ENCODE peak calls at places on chromosomes 3 and 15, in seven cellular contexts. H, G, I, C, E, M and N are unnamed samples.

GRCh38 chr3:180215866-180216265 is 179.1 kb upstream of the PEX5L start:
- DNase-seq in I (no peak), E (no peak), M (no peak), G (no peak), C (no peak), H (no peak), N (no peak)

GRCh38 chr3:51975857-51976549 is 1.1 kb downstream of the ABHD14A start:
- DNase-seq in H (peak; percentile 66), E (peak; percentile 50), I (no peak), C (peak; percentile 89), M (no peak), G (peak; percentile 80), N (no peak)

GRCh38 chr15:58748040-58748786 is 1.3 kb downstream of the ADAM10 start:
- DNase-seq in G (no peak), I (no peak), E (no peak), M (no peak), H (no peak), C (no peak), N (no peak)

GRCh38 chr3:127717357-127718243 is 44.8 kb downstream of the ABTB1 start:
- DNase-seq in E (no peak), H (no peak), I (no peak), G (no peak), M (no peak), C (no peak), N (no peak)

GRCh38 chr3:42591811-42592210 is 1.2 kb downstream of the SS18L2 start:
- DNase-seq in E (no peak), I (no peak), G (no peak), C (no peak), M (no peak), H (no peak), N (no peak)

GRCh38 chr15:66729339-66729951 is 27.4 kb downstream of the SMAD6 start:
- DNase-seq in M (no peak), E (no peak), I (no peak), C (no peak), G (no peak), H (no peak), N (no peak)

GRCh38 chr15:78243491-78243941 is 9.2 kb upstream of the ACSBG1 start:
- DNase-seq in M (no peak), E (no peak), G (peak; percentile 72), C (peak; percentile 66), H (no peak), I (no peak), N (peak; percentile 51)

GRCh38 chr15:26630857-26631256 is 142.0 kb downstream of the GABRB3 start:
- DNase-seq in I (no peak), H (no peak), G (no peak), M (no peak), C (no peak), E (no peak), N (no peak)

GRCh38 chr3:14295777-14296176 is 106.6 kb upstream of the SLC6A6 start:
- DNase-seq in M (no peak), C (no peak), E (no peak), G (no peak), H (no peak), I (no peak), N (no peak)

GRCh38 chr3:23489338-23490158 is 286.4 kb downstream of the UBE2E2 start:
- DNase-seq in I (no peak), E (no peak), M (no peak), C (no peak), H (no peak), G (no peak), N (no peak)

GRCh38 chr3:45665101-45665572 is 24.1 kb upstream of the SACM1L start:
- DNase-seq in I (peak; percentile 68), E (peak; percentile 71), G (no peak), H (peak; percentile 78), M (peak; percentile 25), C (peak; percentile 56), N (no peak)

GRCh38 chr3:4642611-4643010 is 149.5 kb downstream of the ITPR1 start:
- DNase-seq in H (no peak), M (no peak), E (no peak), I (no peak), C (no peak), G (no peak), N (no peak)

GRCh38 chr15:85276508-85276907 is 103.9 kb upstream of the AKAP13 start:
- DNase-seq in M (no peak), G (no peak), E (no peak), C (no peak), I (no peak), H (no peak), N (no peak)

GRCh38 chr15:27043770-27044169 is 72.8 kb downstream of the GABRG3 start:
- DNase-seq in G (no peak), C (no peak), E (no peak), I (no peak), H (no peak), M (no peak), N (no peak)

GRCh38 chr3:42572278-42572677 is 9.5 kb downstream of the SEC22C start:
- DNase-seq in I (peak; percentile 41), C (peak; percentile 58), M (no peak), E (peak; percentile 62), H (peak; percentile 37), G (peak; percentile 74), N (no peak)

GRCh38 chr15:95760508-95760907 is 570.0 kb upstream of the NR2F2 start:
- DNase-seq in I (no peak), H (no peak), G (peak; percentile 55), E (peak; percentile 30), C (no peak), M (no peak), N (no peak)

GRCh38 chr3:174439621-174440349 is 419.3 kb upstream of the NAALADL2 start:
- DNase-seq in H (no peak), E (peak; percentile 5), M (no peak), G (no peak), I (peak; percentile 91), C (no peak), N (peak; percentile 90)

GRCh38 chr3:105014631-105015030 is 352.1 kb upstream of the ALCAM start:
- DNase-seq in I (no peak), C (no peak), H (no peak), M (no peak), G (no peak), E (no peak), N (no peak)

GRCh38 chr15:60661075-60661645 is 182.2 kb upstream of the ICE2 start:
- DNase-seq in G (no peak), C (peak; percentile 14), E (no peak), I (no peak), H (no peak), M (no peak), N (no peak)

GRCh38 chr3:141368062-141368924 is at the start of gene ZBTB38:
- DNase-seq in G (peak; percentile 66), M (no peak), I (peak; percentile 95), E (peak; percentile 97), C (peak; percentile 16), H (peak; percentile 91), N (peak; percentile 95)

GRCh38 chr3:130260821-130261402 is 84.6 kb upstream of the COL6A5 start:
- DNase-seq in E (no peak), H (no peak), C (no peak), I (no peak), M (no peak), G (no peak), N (no peak)

GRCh38 chr15:63985221-63986184 is 60.8 kb downstream of the DAPK2 start:
- DNase-seq in M (no peak), C (no peak), H (no peak), E (no peak), G (no peak), I (no peak), N (no peak)

GRCh38 chr15:38991126-38991525 is 426.5 kb upstream of the RASGRP1 start:
- DNase-seq in I (peak; percentile 8), C (peak; percentile 36), H (no peak), M (no peak), G (no peak), E (peak; percentile 13), N (peak; percentile 80)

GRCh38 chr15:39786444-39787056 is 3.9 kb upstream of the FSIP1 start:
- DNase-seq in C (peak; percentile 66), M (no peak), E (peak; percentile 47), I (peak; percentile 22), G (no peak), H (no peak), N (peak; percentile 74)

GRCh38 chr3:34364345-34364744 is 565.9 kb downstream of the PDCD6IP start:
- DNase-seq in E (no peak), G (no peak), M (peak; percentile 21), H (no peak), I (no peak), C (no peak), N (peak; percentile 62)

GRCh38 chr15:25693321-25694237 is 169.5 kb downstream of the ATP10A start:
- DNase-seq in G (peak; percentile 86), I (no peak), H (peak; percentile 46), M (no peak), E (peak; percentile 7), C (peak; percentile 68), N (peak; percentile 52)

GRCh38 chr15:33442449-33442848 is 131.7 kb downstream of the RYR3 start:
- DNase-seq in H (no peak), I (no peak), G (no peak), C (no peak), M (no peak), E (no peak), N (no peak)

GRCh38 chr3:118846176-118846575 is 188.5 kb downstream of the IGSF11 start:
- DNase-seq in C (no peak), M (no peak), G (no peak), I (no peak), H (no peak), E (no peak), N (no peak)

GRCh38 chr3:118838871-118839270 is 195.8 kb downstream of the IGSF11 start:
- DNase-seq in I (no peak), M (no peak), H (no peak), G (no peak), C (no peak), E (no peak), N (no peak)

GRCh38 chr3:118842147-118842863 is 192.3 kb downstream of the IGSF11 start:
- DNase-seq in M (peak; percentile 20), H (no peak), G (no peak), E (no peak), I (peak; percentile 4), C (no peak), N (no peak)
- TF ChIP-seq JUND in M (no peak), H (no peak), G (no peak), E (no peak), I (no peak), C (no peak), N (no peak)

GRCh38 chr3:183338520-183338919 is 85.5 kb downstream of the B3GNT5 start:
- DNase-seq in I (no peak), M (no peak), G (no peak), H (no peak), C (no peak), E (no peak), N (no peak)
- TF ChIP-seq JUND in I (no peak), M (no peak), G (no peak), H (no peak), C (no peak), E (no peak), N (no peak)

GRCh38 chr15:89122532-89123525 is 34.6 kb downstream of the ABHD2 start:
- DNase-seq in E (no peak), H (no peak), I (no peak), M (no peak), G (no peak), C (no peak), N (no peak)
- TF ChIP-seq JUND in E (no peak), H (no peak), I (no peak), M (no peak), G (no peak), C (no peak), N (no peak)

DNA sequence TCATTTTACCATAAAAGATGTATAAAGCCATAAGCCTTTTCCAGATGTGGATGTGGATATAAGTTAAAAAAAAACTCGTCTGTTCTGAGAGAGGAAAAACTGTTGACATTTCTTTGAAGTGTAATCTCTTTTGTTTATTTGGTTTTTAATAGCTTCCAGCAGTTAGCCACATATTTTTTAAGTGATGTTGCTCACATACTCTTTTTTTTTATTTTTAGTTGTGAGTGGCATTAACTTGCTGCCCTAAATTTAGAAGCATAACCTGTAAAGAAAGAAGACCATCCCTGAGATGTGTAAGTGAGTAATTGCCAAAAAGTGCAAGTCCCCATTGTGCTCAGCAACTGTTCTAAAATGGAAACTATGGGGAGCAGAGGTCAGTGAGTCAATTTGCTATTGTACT is 415.9 kb upstream of the MDFIC2 start:
- DNase-seq in M (no peak), H (no peak), E (no peak), G (no peak), I (no peak), C (no peak), N (no peak)
- TF ChIP-seq JUND in M (no peak), H (no peak), E (no peak), G (no peak), I (no peak), C (no peak), N (no peak)